ENCODE peak calls at places on chromosomes 6 and 20, in eight cellular contexts. N, A, X, U, F, Z, J and M are unnamed samples.

GRCh38 chr20:35502352-35502751 is 27.1 kb downstream of the C20orf173 start:
- DNase-seq in Z (no peak), U (no peak), J (no peak), A (no peak), X (no peak), N (no peak), F (no peak), M (no peak)

GRCh38 chr6:113073611-113074191 is 726.6 kb downstream of the RFPL4B start:
- DNase-seq in Z (peak), U (no peak), X (peak), A (no peak), F (no peak), N (no peak), J (no peak), M (no peak)

GRCh38 chr6:145749632-145750031 is 14.3 kb upstream of the EPM2A start:
- DNase-seq in A (no peak), Z (peak), N (no peak), F (no peak), X (peak), U (no peak), J (no peak), M (no peak)

GRCh38 chr20:4038047-4038459 is 22.7 kb upstream of the RNF24 start:
- DNase-seq in Z (peak), N (no peak), U (peak), A (peak), X (peak), J (peak), F (peak), M (peak)

GRCh38 chr6:19866900-19867627 is 29.9 kb downstream of the ID4 start:
- DNase-seq in N (no peak), A (no peak), F (no peak), X (peak), U (no peak), Z (peak), J (no peak), M (no peak)

GRCh38 chr6:151773382-151773781 is 34.1 kb upstream of the ESR1 start:
- DNase-seq in U (no peak), A (no peak), X (no peak), Z (no peak), F (no peak), J (no peak), N (no peak), M (peak)

GRCh38 chr6:37309059-37309458 is 44.7 kb upstream of the RNF8 start:
- DNase-seq in A (no peak), J (no peak), N (no peak), X (no peak), U (no peak), Z (no peak), F (no peak), M (no peak)

GRCh38 chr6:135675862-135676261 is 175.6 kb upstream of the PDE7B start:
- DNase-seq in U (peak), Z (peak), X (peak), J (peak), F (no peak), N (no peak), A (no peak), M (peak)

GRCh38 chr6:42929928-42930360 is 664 bp downstream of the CNPY3 start:
- DNase-seq in N (peak), Z (peak), J (no peak), X (peak), U (peak), F (peak), A (peak), M (no peak)

GRCh38 chr20:41140226-41141133 is 3.1 kb downstream of the PLCG1 start:
- DNase-seq in U (no peak), F (no peak), Z (no peak), X (no peak), J (no peak), N (no peak), A (peak), M (no peak)

GRCh38 chr6:163293286-163293685 is 121.2 kb upstream of the QKI start:
- DNase-seq in U (no peak), N (no peak), X (no peak), A (no peak), F (no peak), J (no peak), Z (no peak), M (no peak)

GRCh38 chr20:52192296-52193007 is 873 bp upstream of the ZFP64 start:
- DNase-seq in U (no peak), J (no peak), A (peak), X (no peak), N (no peak), F (peak), Z (no peak), M (peak)

GRCh38 chr20:4767084-4767483 is 45.4 kb downstream of the PRND start:
- DNase-seq in A (no peak), N (no peak), X (no peak), J (no peak), Z (no peak), F (no peak), U (no peak), M (no peak)

GRCh38 chr6:39224058-39224457 is 5.2 kb downstream of the KCNK5 start:
- DNase-seq in A (no peak), J (no peak), U (no peak), Z (no peak), N (no peak), X (no peak), F (no peak), M (no peak)

DNA sequence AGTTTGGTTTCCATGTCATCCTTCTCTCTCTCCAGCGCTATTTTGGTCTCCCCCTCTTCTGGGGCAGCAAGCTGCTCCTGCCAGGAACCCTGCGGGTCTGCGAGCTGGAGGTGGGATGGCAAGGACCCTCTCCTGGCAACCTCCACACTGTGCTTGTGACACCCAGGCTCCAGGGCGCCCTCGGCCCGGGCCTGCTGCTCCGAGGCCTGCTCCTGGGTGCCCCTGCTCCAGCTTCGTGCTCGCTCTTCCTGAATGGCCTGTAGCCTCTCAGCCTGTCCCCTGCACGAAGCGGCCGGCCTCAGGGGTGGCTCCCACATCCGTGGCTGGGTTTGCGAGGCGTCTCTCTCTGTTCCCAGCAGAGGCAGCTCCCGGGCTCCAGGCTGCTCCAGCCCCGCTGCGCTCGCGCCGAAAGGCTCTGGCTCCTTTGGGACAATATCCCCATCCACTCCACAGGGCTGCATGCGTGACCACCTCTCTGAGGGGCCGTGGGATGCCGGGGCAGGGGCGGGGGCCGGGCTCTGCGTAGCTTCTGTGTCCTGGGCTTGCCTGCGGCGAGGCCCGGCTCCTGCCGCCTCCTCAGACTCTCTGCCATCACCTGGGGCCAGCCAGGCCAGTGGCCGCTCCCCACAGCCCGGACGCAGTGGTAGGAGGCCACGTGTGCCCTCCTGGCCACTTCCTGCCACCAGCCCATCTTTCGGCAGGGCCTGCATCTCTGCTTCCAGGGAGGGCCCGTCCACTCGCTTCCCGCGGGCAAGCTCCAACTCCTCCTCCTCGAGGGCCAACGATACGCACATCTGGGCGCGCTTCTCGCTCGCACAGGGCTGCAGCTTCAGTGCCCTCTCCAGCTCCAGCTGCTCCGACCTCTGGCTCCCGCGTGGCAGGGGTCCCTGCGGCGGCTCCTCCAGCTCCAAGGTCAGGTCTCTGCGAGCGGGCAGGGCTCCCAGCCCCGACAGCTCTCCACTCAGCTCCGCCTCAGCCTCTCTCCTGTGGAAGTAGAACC is 68.9 kb downstream of the GINS1 start:
- DNase-seq in X (no peak), F (no peak), Z (no peak), U (no peak), A (no peak), J (no peak), N (no peak), M (peak)
- H3K4me3 ChIP-seq in X (no peak), F (no peak), Z (no peak), U (no peak), A (no peak), J (no peak), N (no peak), M (no peak)

GRCh38 chr20:57252559-57253162 is 13.8 kb downstream of the BMP7 start:
- DNase-seq in U (no peak), X (no peak), F (no peak), Z (no peak), N (no peak), A (no peak), J (no peak), M (peak)
- H3K27ac ChIP-seq in U (no peak), X (peak), F (no peak), Z (no peak), N (no peak), A (no peak), J (peak), M (no peak)

DNA sequence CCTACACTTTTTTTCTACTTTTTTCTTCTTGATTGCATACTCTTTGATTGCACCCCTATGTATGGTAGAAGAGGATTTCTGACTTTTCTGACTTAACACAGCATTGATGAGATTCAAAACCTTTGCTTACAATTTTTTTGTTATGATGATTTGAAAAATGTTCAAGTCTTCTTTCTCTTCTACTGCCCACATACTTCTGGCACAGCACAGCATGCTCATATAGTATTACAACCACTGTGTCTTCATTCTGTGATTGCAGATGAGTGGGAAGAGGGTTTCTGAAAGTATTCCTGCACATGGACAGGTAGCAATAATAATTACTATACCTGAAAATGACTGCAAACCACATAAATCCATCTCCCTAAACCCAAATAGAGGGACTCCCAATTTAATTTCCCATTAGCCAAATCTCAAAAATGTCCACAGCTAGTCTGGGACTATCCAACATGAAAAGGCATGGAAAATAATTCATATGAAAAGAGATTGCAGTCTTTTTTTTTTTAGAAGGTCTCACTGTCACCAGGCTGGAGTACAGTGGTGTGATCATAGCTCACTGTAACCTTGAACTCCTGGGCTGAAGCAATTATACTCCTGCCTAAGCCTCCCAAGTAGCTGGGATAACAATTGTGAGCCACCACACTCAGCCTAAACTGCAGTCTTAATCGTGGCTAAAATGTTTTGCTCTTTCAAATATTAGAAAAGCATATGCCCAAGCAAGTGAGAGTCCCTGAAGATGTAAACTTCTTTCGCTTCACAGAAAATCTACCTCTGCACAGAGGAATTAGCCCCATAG is 15.9 kb upstream of the TENT5A start:
- DNase-seq in J (no peak), X (no peak), Z (peak), A (no peak), F (no peak), N (no peak), U (no peak), M (no peak)
- TF ChIP-seq CTCF in J (no peak), X (no peak), Z (no peak), A (no peak), F (no peak), N (no peak), U (no peak), M (no peak)

DNA sequence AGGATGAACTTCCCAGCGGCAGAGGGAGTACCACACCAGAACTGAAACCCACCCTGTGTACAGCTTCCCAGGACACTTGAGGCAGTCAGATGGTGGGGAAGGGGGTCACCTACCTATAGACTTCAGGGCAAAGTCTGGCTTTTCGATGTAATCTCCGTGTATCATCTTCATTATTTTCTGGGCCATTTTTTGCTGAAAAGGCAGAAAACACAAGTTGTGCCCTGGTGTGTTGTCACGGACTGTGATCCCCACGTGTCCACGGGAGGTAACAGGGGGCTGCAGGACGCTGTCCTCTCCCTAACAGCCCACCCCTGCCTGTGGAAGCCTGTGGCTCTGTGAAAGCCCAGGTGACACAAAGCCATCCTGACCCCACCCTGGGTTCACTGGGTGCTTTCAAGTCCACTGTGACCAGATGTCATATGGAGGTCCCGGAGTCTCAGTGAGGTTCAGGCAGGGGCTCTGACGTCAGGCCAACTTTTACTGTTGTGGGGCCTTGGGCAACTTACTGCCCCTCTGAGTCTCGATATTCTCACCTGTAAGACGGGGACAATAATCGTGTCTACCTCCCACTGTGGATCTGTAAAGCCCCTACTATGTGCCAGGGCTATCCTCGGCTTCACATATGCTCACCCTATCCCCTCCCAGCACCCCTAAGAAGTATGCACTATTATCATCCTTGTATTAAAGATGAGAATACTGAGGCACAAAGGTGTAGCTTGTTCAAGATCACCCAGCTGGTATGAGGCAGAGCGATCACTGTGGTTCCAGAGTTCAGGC is 14.5 kb downstream of the SUN5 start:
- DNase-seq in A (no peak), F (no peak), J (no peak), U (no peak), N (no peak), X (no peak), Z (no peak), M (no peak)
- H3K4me3 ChIP-seq in A (no peak), F (no peak), J (no peak), U (no peak), N (no peak), X (no peak), Z (no peak), M (no peak)

GRCh38 chr6:125924697-125925358 is 31.7 kb upstream of the HINT3 start:
- DNase-seq in X (no peak), F (no peak), U (no peak), A (no peak), Z (no peak), J (no peak), N (no peak), M (no peak)
- H3K27ac ChIP-seq in X (no peak), F (no peak), U (no peak), A (peak), Z (no peak), J (no peak), N (no peak), M (no peak)